ENCODE peak calls at places on chromosomes 3 and 15, in six cellular contexts. Q, L, V, Z, H and C are unnamed samples.

GRCh38 chr3:188170461-188171459 is 16.8 kb downstream of the LPP start:
- DNase-seq in Q (no peak), L (no peak), V (no peak), Z (no peak), H (no peak), C (no peak)

GRCh38 chr3:188295876-188296275 is 141.9 kb downstream of the LPP start:
- DNase-seq in Q (no peak), L (no peak), V (no peak), Z (no peak), H (no peak), C (no peak)

GRCh38 chr3:52356126-52356525 is 40.0 kb downstream of the DNAH1 start:
- DNase-seq in Q (peak), L (no peak), V (no peak), Z (no peak), H (no peak), C (no peak)

GRCh38 chr3:440826-441225 is 244.3 kb downstream of the CHL1 start:
- DNase-seq in Q (no peak), L (no peak), V (no peak), Z (no peak), H (no peak), C (no peak)

GRCh38 chr3:60017631-60018030 is 967.8 kb upstream of the CFAP20DC start:
- DNase-seq in Q (no peak), L (no peak), V (no peak), Z (peak), H (peak), C (peak)

GRCh38 chr3:12027199-12027598 is 23.0 kb downstream of the SYN2 start:
- DNase-seq in Q (no peak), L (no peak), V (no peak), Z (no peak), H (no peak), C (no peak)

GRCh38 chr15:68379759-68380290 is 52.1 kb downstream of the ITGA11 start:
- DNase-seq in Q (no peak), L (no peak), V (peak), Z (peak), H (no peak), C (no peak)

GRCh38 chr15:47652213-47652852 is 65.0 kb upstream of the SEMA6D start:
- DNase-seq in Q (no peak), L (no peak), V (no peak), Z (no peak), H (no peak), C (no peak)

GRCh38 chr15:43220991-43221403 is at the start of gene EPB42:
- DNase-seq in Q (no peak), L (no peak), V (no peak), Z (no peak), H (no peak), C (no peak)

GRCh38 chr15:77909131-77909940 is 168.2 kb downstream of the TBC1D2B start:
- DNase-seq in Q (no peak), L (no peak), V (no peak), Z (no peak), H (no peak), C (no peak)